ENCODE peak calls at places on chromosome 15, in seven cellular contexts. One of them, this sample, is unnamed.

GRCh38 chr15:25862469-25863066 is 559 bp downstream of the ATP10A start:
- DNase-seq in SK-N-MC: no peak
- DNase-seq in activated T-cell treated with anti-CD3 and anti-CD28 coated beads, Interleukin-2, amount 50 U/mL, for 72 hours: peak
- DNase-seq in cardiac fibroblast: peak
- DNase-seq in RWPE1: no peak
- DNase-seq in H54: no peak
- DNase-seq in heart right ventricle: no peak
- DNase-seq in this sample: no peak

GRCh38 chr15:73851679-73852078 is 21.7 kb upstream of the TBC1D21 start:
- DNase-seq in heart right ventricle: no peak
- DNase-seq in activated T-cell treated with anti-CD3 and anti-CD28 coated beads, Interleukin-2, amount 50 U/mL, for 72 hours: peak
- DNase-seq in SK-N-MC: peak
- DNase-seq in cardiac fibroblast: peak
- DNase-seq in RWPE1: peak
- DNase-seq in H54: peak
- DNase-seq in this sample: no peak

GRCh38 chr15:34812369-34812768 is 17.0 kb upstream of the ACTC1 start:
- DNase-seq in heart right ventricle: no peak
- DNase-seq in RWPE1: no peak
- DNase-seq in cardiac fibroblast: no peak
- DNase-seq in SK-N-MC: no peak
- DNase-seq in activated T-cell treated with anti-CD3 and anti-CD28 coated beads, Interleukin-2, amount 50 U/mL, for 72 hours: no peak
- DNase-seq in H54: no peak
- DNase-seq in this sample: no peak

GRCh38 chr15:57510647-57511046 is 81.1 kb upstream of the MYZAP start:
- DNase-seq in cardiac fibroblast: peak
- DNase-seq in SK-N-MC: no peak
- DNase-seq in heart right ventricle: peak
- DNase-seq in H54: no peak
- DNase-seq in RWPE1: no peak
- DNase-seq in activated T-cell treated with anti-CD3 and anti-CD28 coated beads, Interleukin-2, amount 50 U/mL, for 72 hours: no peak
- DNase-seq in this sample: no peak

GRCh38 chr15:92570391-92570790 is 85.2 kb downstream of the FAM174B start:
- DNase-seq in heart right ventricle: no peak
- DNase-seq in activated T-cell treated with anti-CD3 and anti-CD28 coated beads, Interleukin-2, amount 50 U/mL, for 72 hours: no peak
- DNase-seq in RWPE1: no peak
- DNase-seq in cardiac fibroblast: no peak
- DNase-seq in H54: no peak
- DNase-seq in SK-N-MC: no peak
- DNase-seq in this sample: no peak

GRCh38 chr15:83734487-83734886 is 80.6 kb downstream of the ADAMTSL3 start:
- DNase-seq in H54: no peak
- DNase-seq in activated T-cell treated with anti-CD3 and anti-CD28 coated beads, Interleukin-2, amount 50 U/mL, for 72 hours: no peak
- DNase-seq in cardiac fibroblast: peak
- DNase-seq in heart right ventricle: no peak
- DNase-seq in SK-N-MC: no peak
- DNase-seq in RWPE1: peak
- DNase-seq in this sample: no peak

GRCh38 chr15:33138000-33138399 is 56.5 kb downstream of the FMN1 start:
- DNase-seq in H54: no peak
- DNase-seq in cardiac fibroblast: peak
- DNase-seq in SK-N-MC: no peak
- DNase-seq in heart right ventricle: no peak
- DNase-seq in activated T-cell treated with anti-CD3 and anti-CD28 coated beads, Interleukin-2, amount 50 U/mL, for 72 hours: no peak
- DNase-seq in RWPE1: no peak
- DNase-seq in this sample: no peak

GRCh38 chr15:71052356-71052755 is 62.9 kb upstream of the THSD4 start:
- DNase-seq in RWPE1: peak
- DNase-seq in H54: no peak
- DNase-seq in activated T-cell treated with anti-CD3 and anti-CD28 coated beads, Interleukin-2, amount 50 U/mL, for 72 hours: no peak
- DNase-seq in heart right ventricle: no peak
- DNase-seq in cardiac fibroblast: peak
- DNase-seq in SK-N-MC: no peak
- DNase-seq in this sample: no peak

GRCh38 chr15:62962101-62962995 is 80.2 kb upstream of the TPM1 start:
- DNase-seq in SK-N-MC: no peak
- DNase-seq in activated T-cell treated with anti-CD3 and anti-CD28 coated beads, Interleukin-2, amount 50 U/mL, for 72 hours: no peak
- DNase-seq in heart right ventricle: no peak
- DNase-seq in RWPE1: no peak
- DNase-seq in cardiac fibroblast: no peak
- DNase-seq in H54: no peak
- DNase-seq in this sample: no peak

GRCh38 chr15:72199721-72200212 is 2.2 kb upstream of the GRAMD2A start:
- DNase-seq in activated T-cell treated with anti-CD3 and anti-CD28 coated beads, Interleukin-2, amount 50 U/mL, for 72 hours: peak
- DNase-seq in SK-N-MC: no peak
- DNase-seq in H54: peak
- DNase-seq in cardiac fibroblast: peak
- DNase-seq in RWPE1: peak
- DNase-seq in heart right ventricle: peak
- DNase-seq in this sample: peak

GRCh38 chr15:91949361-91949760 is 95.9 kb downstream of the SLCO3A1 start:
- DNase-seq in SK-N-MC: no peak
- DNase-seq in cardiac fibroblast: no peak
- DNase-seq in activated T-cell treated with anti-CD3 and anti-CD28 coated beads, Interleukin-2, amount 50 U/mL, for 72 hours: no peak
- DNase-seq in H54: no peak
- DNase-seq in RWPE1: no peak
- DNase-seq in heart right ventricle: no peak
- DNase-seq in this sample: no peak

GRCh38 chr15:39642011-39642640 is 61.2 kb downstream of the THBS1 start:
- DNase-seq in cardiac fibroblast: peak
- DNase-seq in SK-N-MC: no peak
- DNase-seq in heart right ventricle: no peak
- DNase-seq in activated T-cell treated with anti-CD3 and anti-CD28 coated beads, Interleukin-2, amount 50 U/mL, for 72 hours: no peak
- DNase-seq in RWPE1: peak
- DNase-seq in H54: no peak
- DNase-seq in this sample: no peak

GRCh38 chr15:83919319-83919830 is 265.5 kb downstream of the ADAMTSL3 start:
- DNase-seq in heart right ventricle: no peak
- DNase-seq in H54: no peak
- DNase-seq in RWPE1: no peak
- DNase-seq in SK-N-MC: no peak
- DNase-seq in cardiac fibroblast: no peak
- DNase-seq in activated T-cell treated with anti-CD3 and anti-CD28 coated beads, Interleukin-2, amount 50 U/mL, for 72 hours: peak
- DNase-seq in this sample: no peak

GRCh38 chr15:78177447-78177873 is 28.3 kb downstream of the IDH3A start:
- DNase-seq in heart right ventricle: peak
- DNase-seq in activated T-cell treated with anti-CD3 and anti-CD28 coated beads, Interleukin-2, amount 50 U/mL, for 72 hours: peak
- DNase-seq in cardiac fibroblast: peak
- DNase-seq in H54: peak
- DNase-seq in RWPE1: peak
- DNase-seq in SK-N-MC: no peak
- DNase-seq in this sample: no peak